ENCODE peak calls at places on chromosomes 6 and 20, in ten cellular contexts. One of them, this sample, is unnamed.

GRCh38 chr6:3294921-3295871 is 36.4 kb downstream of the PSMG4 start:
- DNase-seq in omental fat pad: no peak
- DNase-seq in thoracic aorta: no peak
- DNase-seq in neural crest cell: no peak
- DNase-seq in A549: no peak
- DNase-seq in fibroblast of the aortic adventitia: no peak
- DNase-seq in WTC11: peak; percentile 45
- DNase-seq in AG09309: no peak
- DNase-seq in heart right ventricle: no peak
- DNase-seq in AG10803: no peak
- DNase-seq in this sample: no peak

GRCh38 chr6:2448826-2449571 is 203.6 kb upstream of the GMDS start:
- DNase-seq in AG09309: peak; percentile 61
- DNase-seq in WTC11: peak; percentile 33
- DNase-seq in heart right ventricle: no peak
- DNase-seq in AG10803: peak; percentile 84
- DNase-seq in fibroblast of the aortic adventitia: peak; percentile 83
- DNase-seq in A549: peak; percentile 48
- DNase-seq in neural crest cell: peak; percentile 19
- DNase-seq in thoracic aorta: no peak
- DNase-seq in omental fat pad: no peak
- DNase-seq in this sample: peak; percentile 48

GRCh38 chr6:56370127-56370540 is 122.8 kb upstream of the COL21A1 start:
- DNase-seq in A549: peak; percentile 23
- DNase-seq in AG10803: peak; percentile 66
- DNase-seq in neural crest cell: no peak
- DNase-seq in thoracic aorta: peak; percentile 52
- DNase-seq in heart right ventricle: peak; percentile 34
- DNase-seq in fibroblast of the aortic adventitia: peak; percentile 80
- DNase-seq in WTC11: peak; percentile 59
- DNase-seq in AG09309: no peak
- DNase-seq in omental fat pad: no peak
- DNase-seq in this sample: peak; percentile 30

GRCh38 chr6:117309613-117310012 is 44.3 kb downstream of the VGLL2 start:
- DNase-seq in WTC11: no peak
- DNase-seq in omental fat pad: no peak
- DNase-seq in AG09309: no peak
- DNase-seq in fibroblast of the aortic adventitia: no peak
- DNase-seq in AG10803: no peak
- DNase-seq in A549: no peak
- DNase-seq in neural crest cell: no peak
- DNase-seq in thoracic aorta: no peak
- DNase-seq in heart right ventricle: no peak
- DNase-seq in this sample: no peak

GRCh38 chr6:167493961-167494697 is 169.2 kb downstream of the TTLL2 start:
- DNase-seq in neural crest cell: peak; percentile 38
- DNase-seq in omental fat pad: no peak
- DNase-seq in heart right ventricle: peak; percentile 58
- DNase-seq in AG10803: no peak
- DNase-seq in A549: no peak
- DNase-seq in WTC11: no peak
- DNase-seq in thoracic aorta: no peak
- DNase-seq in fibroblast of the aortic adventitia: no peak
- DNase-seq in AG09309: no peak
- DNase-seq in this sample: peak; percentile 37

GRCh38 chr6:3359973-3360726 is 96.7 kb downstream of the SLC22A23 start:
- DNase-seq in thoracic aorta: no peak
- DNase-seq in neural crest cell: no peak
- DNase-seq in A549: peak; percentile 20
- DNase-seq in AG09309: no peak
- DNase-seq in heart right ventricle: no peak
- DNase-seq in AG10803: no peak
- DNase-seq in WTC11: no peak
- DNase-seq in fibroblast of the aortic adventitia: no peak
- DNase-seq in omental fat pad: no peak
- DNase-seq in this sample: no peak

GRCh38 chr6:17218749-17219093 is 62.4 kb upstream of the RBM24 start:
- DNase-seq in A549: no peak
- DNase-seq in heart right ventricle: no peak
- DNase-seq in fibroblast of the aortic adventitia: no peak
- DNase-seq in AG10803: no peak
- DNase-seq in thoracic aorta: no peak
- DNase-seq in omental fat pad: no peak
- DNase-seq in AG09309: no peak
- DNase-seq in neural crest cell: no peak
- DNase-seq in WTC11: no peak
- DNase-seq in this sample: no peak

GRCh38 chr6:95093154-95093553 is 484.2 kb upstream of the MANEA start:
- DNase-seq in fibroblast of the aortic adventitia: peak; percentile 4
- DNase-seq in heart right ventricle: no peak
- DNase-seq in AG10803: no peak
- DNase-seq in A549: no peak
- DNase-seq in thoracic aorta: no peak
- DNase-seq in neural crest cell: no peak
- DNase-seq in omental fat pad: no peak
- DNase-seq in AG09309: no peak
- DNase-seq in WTC11: no peak
- DNase-seq in this sample: no peak

GRCh38 chr6:152458648-152459047 is 178.5 kb downstream of the SYNE1 start:
- DNase-seq in A549: no peak
- DNase-seq in AG09309: no peak
- DNase-seq in heart right ventricle: no peak
- DNase-seq in thoracic aorta: no peak
- DNase-seq in WTC11: no peak
- DNase-seq in neural crest cell: no peak
- DNase-seq in AG10803: peak; percentile 4
- DNase-seq in omental fat pad: no peak
- DNase-seq in fibroblast of the aortic adventitia: peak; percentile 14
- DNase-seq in this sample: no peak

GRCh38 chr6:130973521-130974277 is 89.3 kb downstream of the EPB41L2 start:
- DNase-seq in heart right ventricle: no peak
- DNase-seq in neural crest cell: no peak
- DNase-seq in WTC11: no peak
- DNase-seq in omental fat pad: no peak
- DNase-seq in thoracic aorta: no peak
- DNase-seq in AG10803: no peak
- DNase-seq in A549: no peak
- DNase-seq in AG09309: no peak
- DNase-seq in fibroblast of the aortic adventitia: no peak
- DNase-seq in this sample: no peak

GRCh38 chr20:11195899-11196558 is 522.2 kb upstream of the JAG1 start:
- DNase-seq in neural crest cell: no peak
- DNase-seq in WTC11: no peak
- DNase-seq in heart right ventricle: no peak
- DNase-seq in A549: peak; percentile 18
- DNase-seq in AG10803: peak; percentile 42
- DNase-seq in omental fat pad: no peak
- DNase-seq in fibroblast of the aortic adventitia: peak; percentile 41
- DNase-seq in AG09309: no peak
- DNase-seq in thoracic aorta: no peak
- DNase-seq in this sample: no peak

GRCh38 chr6:169997187-169997929 is 245.9 kb downstream of the ERMARD start:
- DNase-seq in omental fat pad: no peak
- DNase-seq in neural crest cell: no peak
- DNase-seq in thoracic aorta: no peak
- DNase-seq in AG09309: no peak
- DNase-seq in WTC11: no peak
- DNase-seq in AG10803: no peak
- DNase-seq in heart right ventricle: no peak
- DNase-seq in A549: no peak
- DNase-seq in fibroblast of the aortic adventitia: no peak
- DNase-seq in this sample: no peak

GRCh38 chr6:69668916-69669315 is 127.9 kb downstream of the LMBRD1 start:
- DNase-seq in A549: no peak
- DNase-seq in WTC11: no peak
- DNase-seq in AG10803: no peak
- DNase-seq in heart right ventricle: no peak
- DNase-seq in AG09309: no peak
- DNase-seq in omental fat pad: no peak
- DNase-seq in neural crest cell: no peak
- DNase-seq in thoracic aorta: no peak
- DNase-seq in fibroblast of the aortic adventitia: no peak
- DNase-seq in this sample: no peak

DNA sequence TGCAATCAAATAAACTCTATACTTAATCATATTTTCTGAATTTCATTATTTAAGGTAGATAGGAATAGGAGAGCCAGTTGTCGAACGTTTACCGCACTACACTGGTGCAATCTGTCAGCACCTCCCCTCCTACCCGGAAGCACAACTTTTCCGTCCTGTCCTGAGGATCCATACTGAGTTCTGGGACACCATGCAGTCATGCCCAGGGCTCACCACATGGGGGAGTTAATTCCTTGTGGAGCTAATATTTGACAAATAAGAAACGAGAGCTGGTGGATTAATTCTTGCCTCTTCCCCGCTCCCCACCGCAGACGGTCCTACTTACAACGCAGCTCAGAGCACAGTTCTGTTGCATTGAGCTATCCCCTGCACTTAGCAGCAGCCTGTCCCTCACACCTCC is 107.7 kb upstream of the RALGAPA2 start:
- DNase-seq in WTC11: peak; percentile 67
- DNase-seq in neural crest cell: peak; percentile 39
- DNase-seq in fibroblast of the aortic adventitia: no peak
- DNase-seq in A549: peak; percentile 40
- DNase-seq in omental fat pad: no peak
- DNase-seq in AG09309: no peak
- DNase-seq in thoracic aorta: no peak
- DNase-seq in AG10803: no peak
- DNase-seq in heart right ventricle: no peak
- DNase-seq in this sample: peak; percentile 34
- TF ChIP-seq CTCF in WTC11: peak; percentile 66
- TF ChIP-seq CTCF in neural crest cell: peak; percentile 53
- TF ChIP-seq CTCF in fibroblast of the aortic adventitia: peak; percentile 25
- TF ChIP-seq CTCF in A549: no peak
- TF ChIP-seq CTCF in omental fat pad: no peak
- TF ChIP-seq CTCF in AG09309: peak; percentile 15
- TF ChIP-seq CTCF in thoracic aorta: no peak
- TF ChIP-seq CTCF in AG10803: peak; percentile 37
- TF ChIP-seq CTCF in heart right ventricle: peak; percentile 32
- TF ChIP-seq CTCF in this sample: peak; percentile 42

DNA sequence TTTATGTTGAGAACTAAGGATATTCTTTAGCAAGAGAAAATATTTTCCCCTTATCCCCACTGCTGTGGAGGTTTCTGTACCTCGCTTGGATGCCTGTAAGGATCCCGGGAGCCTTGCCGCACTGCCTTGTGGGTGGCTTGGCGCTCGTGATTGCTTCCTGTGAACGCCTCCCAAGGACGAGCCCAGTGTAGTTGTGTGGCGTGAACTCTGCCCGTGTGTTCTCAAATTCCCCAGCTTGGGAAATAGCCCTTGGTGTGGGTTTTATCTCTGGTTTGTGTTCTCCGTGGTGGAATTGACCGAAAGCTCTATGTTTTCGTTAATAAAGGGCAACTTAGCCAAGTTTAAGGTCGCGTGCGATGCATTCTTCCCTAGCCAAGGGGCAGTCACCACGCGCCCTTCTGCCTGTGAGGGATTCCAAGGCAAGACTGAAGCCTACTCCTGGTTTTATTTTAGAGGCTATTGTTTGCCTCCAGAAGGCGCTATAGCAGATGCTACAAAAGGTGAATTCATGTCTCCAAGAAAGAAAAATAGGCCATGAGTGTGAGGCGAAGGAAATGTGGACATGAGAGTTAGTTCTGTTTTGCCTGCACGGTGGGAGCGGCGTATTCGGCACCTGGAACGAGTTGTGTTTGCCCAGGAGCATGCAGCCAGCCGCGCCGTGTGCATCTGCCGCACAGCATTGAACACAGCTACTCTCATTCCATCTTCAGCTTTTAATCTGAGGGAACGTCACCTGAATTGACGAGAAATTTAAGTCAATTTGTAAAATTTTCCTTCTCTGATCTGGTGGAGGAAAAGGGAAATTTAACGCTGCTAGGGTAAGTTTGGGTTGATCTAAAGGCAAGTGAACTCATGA is 40.3 kb upstream of the IRF4 start:
- DNase-seq in A549: no peak
- DNase-seq in fibroblast of the aortic adventitia: no peak
- DNase-seq in WTC11: no peak
- DNase-seq in neural crest cell: no peak
- DNase-seq in heart right ventricle: peak; percentile 9
- DNase-seq in AG09309: no peak
- DNase-seq in AG10803: no peak
- DNase-seq in omental fat pad: no peak
- DNase-seq in thoracic aorta: no peak
- DNase-seq in this sample: no peak
- TF ChIP-seq CTCF in A549: no peak
- TF ChIP-seq CTCF in fibroblast of the aortic adventitia: no peak
- TF ChIP-seq CTCF in WTC11: no peak
- TF ChIP-seq CTCF in neural crest cell: no peak
- TF ChIP-seq CTCF in heart right ventricle: no peak
- TF ChIP-seq CTCF in AG09309: no peak
- TF ChIP-seq CTCF in AG10803: no peak
- TF ChIP-seq CTCF in omental fat pad: no peak
- TF ChIP-seq CTCF in thoracic aorta: no peak
- TF ChIP-seq CTCF in this sample: no peak

DNA sequence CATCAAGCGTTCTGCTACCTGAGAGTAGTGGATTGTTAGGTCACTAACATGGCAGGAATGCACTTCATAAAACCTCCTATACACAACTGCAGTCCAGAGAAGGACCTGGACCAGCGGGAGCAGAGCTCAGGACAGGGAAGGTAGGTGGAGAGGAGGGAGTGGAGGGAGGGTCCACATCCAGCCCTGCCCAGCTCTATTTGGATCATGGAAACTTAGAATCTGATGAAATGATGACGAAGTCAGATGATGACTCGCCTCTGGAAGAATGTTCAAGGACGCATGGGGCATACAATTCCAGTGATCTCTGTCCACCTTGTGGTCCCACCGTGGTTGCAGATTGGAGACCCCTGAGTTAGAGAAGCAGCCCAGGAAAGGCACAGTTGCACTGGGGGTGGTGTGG is 68.8 kb downstream of the CLIC5 start:
- DNase-seq in thoracic aorta: no peak
- DNase-seq in fibroblast of the aortic adventitia: peak; percentile 51
- DNase-seq in omental fat pad: no peak
- DNase-seq in neural crest cell: no peak
- DNase-seq in AG10803: peak; percentile 30
- DNase-seq in WTC11: no peak
- DNase-seq in AG09309: no peak
- DNase-seq in heart right ventricle: no peak
- DNase-seq in A549: no peak
- DNase-seq in this sample: no peak
- TF ChIP-seq CTCF in thoracic aorta: no peak
- TF ChIP-seq CTCF in fibroblast of the aortic adventitia: no peak
- TF ChIP-seq CTCF in omental fat pad: no peak
- TF ChIP-seq CTCF in neural crest cell: no peak
- TF ChIP-seq CTCF in AG10803: no peak
- TF ChIP-seq CTCF in WTC11: no peak
- TF ChIP-seq CTCF in AG09309: no peak
- TF ChIP-seq CTCF in heart right ventricle: no peak
- TF ChIP-seq CTCF in A549: no peak
- TF ChIP-seq CTCF in this sample: no peak

DNA sequence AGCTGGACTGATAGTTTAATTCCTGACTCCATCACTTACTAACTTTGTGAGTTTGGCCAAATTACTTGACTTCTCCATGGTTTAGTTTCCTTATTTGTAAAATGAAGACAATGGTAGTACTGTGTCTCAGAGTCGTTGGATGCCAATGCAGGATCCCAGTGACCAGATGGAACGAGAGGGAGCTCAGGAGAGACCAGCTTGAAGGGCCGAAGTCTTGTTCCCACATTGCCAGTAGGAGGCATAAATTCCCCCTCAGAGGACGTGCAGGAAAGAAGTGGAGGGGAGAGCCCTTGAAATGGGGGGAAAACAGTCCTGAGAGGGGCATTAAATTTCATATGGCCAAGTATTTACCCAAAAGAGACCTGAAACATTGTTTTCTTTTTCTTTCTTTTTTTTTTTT is 2.1 kb upstream of the MUC22 start:
- DNase-seq in AG10803: no peak
- DNase-seq in thoracic aorta: no peak
- DNase-seq in fibroblast of the aortic adventitia: no peak
- DNase-seq in AG09309: no peak
- DNase-seq in omental fat pad: no peak
- DNase-seq in WTC11: peak; percentile 21
- DNase-seq in heart right ventricle: no peak
- DNase-seq in A549: no peak
- DNase-seq in neural crest cell: no peak
- DNase-seq in this sample: no peak
- TF ChIP-seq CTCF in AG10803: no peak
- TF ChIP-seq CTCF in thoracic aorta: no peak
- TF ChIP-seq CTCF in fibroblast of the aortic adventitia: no peak
- TF ChIP-seq CTCF in AG09309: peak; percentile 6
- TF ChIP-seq CTCF in omental fat pad: no peak
- TF ChIP-seq CTCF in WTC11: no peak
- TF ChIP-seq CTCF in heart right ventricle: no peak
- TF ChIP-seq CTCF in A549: no peak
- TF ChIP-seq CTCF in neural crest cell: no peak
- TF ChIP-seq CTCF in this sample: no peak